ENCODE peak calls at places on chromosomes 16 and 17, in six cellular contexts. A, K, G, Z, B and S are unnamed samples.

GRCh38 chr17:2860045-2860444 is 63.8 kb downstream of the RAP1GAP2 start:
- DNase-seq in Z (no peak), K (no peak), G (no peak), A (no peak), B (no peak), S (no peak)

GRCh38 chr16:13038591-13038990 is 137.2 kb downstream of the SHISA9 start:
- DNase-seq in K (no peak), G (no peak), A (no peak), B (no peak), Z (no peak), S (no peak)

GRCh38 chr17:51263001-51263400 is 2.7 kb downstream of the UTP18 start:
- DNase-seq in Z (no peak), G (no peak), A (no peak), B (no peak), K (no peak), S (peak; percentile 83)

GRCh38 chr17:21218101-21218500 is 4.1 kb upstream of the TMEM11 start:
- DNase-seq in G (no peak), Z (no peak), K (no peak), B (no peak), A (no peak), S (no peak)

GRCh38 chr17:10579270-10579669 is 29.8 kb upstream of the MYH2 start:
- DNase-seq in B (no peak), A (no peak), K (no peak), G (no peak), Z (no peak), S (peak; percentile 67)

GRCh38 chr16:67235816-67236547 is 9.1 kb downstream of the TMEM208 start:
- DNase-seq in G (no peak), Z (no peak), K (no peak), A (peak; percentile 51), B (no peak), S (peak; percentile 54)

GRCh38 chr17:2274414-2274813 is 29.2 kb downstream of the SMG6 start:
- DNase-seq in B (no peak), G (no peak), Z (no peak), A (no peak), K (no peak), S (no peak)

GRCh38 chr17:17849863-17850373 is 13.1 kb upstream of the SREBF1 start:
- DNase-seq in Z (peak; percentile 44), B (no peak), K (no peak), A (peak; percentile 28), G (peak; percentile 55), S (no peak)

GRCh38 chr16:23597003-23597756 is 1.1 kb upstream of the NDUFAB1 start:
- DNase-seq in A (no peak), Z (no peak), K (no peak), G (peak; percentile 18), B (peak; percentile 13), S (no peak)

GRCh38 chr17:9432121-9432866 is 143.3 kb downstream of the STX8 start:
- DNase-seq in A (no peak), Z (no peak), K (no peak), B (no peak), G (no peak), S (no peak)

GRCh38 chr16:30018731-30019158 is 4.3 kb upstream of the C16orf92 start:
- DNase-seq in G (no peak), K (no peak), B (no peak), A (peak; percentile 1), Z (no peak), S (peak; percentile 79)

GRCh38 chr17:32859857-32860525 is 16.9 kb downstream of the MYO1D start:
- DNase-seq in B (no peak), A (no peak), K (no peak), G (no peak), Z (no peak), S (no peak)

GRCh38 chr17:21379080-21379711 is 3.0 kb downstream of the KCNJ12 start:
- DNase-seq in K (no peak), G (peak; percentile 84), B (peak; percentile 70), Z (no peak), A (peak; percentile 72), S (no peak)

GRCh38 chr16:48511071-48511540 is 98.9 kb downstream of the N4BP1 start:
- DNase-seq in G (no peak), B (no peak), K (peak; percentile 34), Z (no peak), A (no peak), S (peak; percentile 100)

GRCh38 chr16:397736-398332 is 835 bp downstream of the NME4 start:
- DNase-seq in B (peak; percentile 87), Z (no peak), A (peak; percentile 87), G (peak; percentile 81), K (no peak), S (no peak)

GRCh38 chr17:52157603-52158449 is 688 bp downstream of the CA10 start:
- DNase-seq in A (peak; percentile 66), Z (no peak), K (no peak), G (no peak), B (no peak), S (no peak)

GRCh38 chr16:80938035-80938927 is 68.4 kb downstream of the CMC2 start:
- DNase-seq in A (no peak), K (peak; percentile 91), B (peak; percentile 35), G (peak; percentile 15), Z (peak; percentile 7), S (peak; percentile 70)

GRCh38 chr16:7221157-7221556 is 111.5 kb upstream of the RBFOX1 start:
- DNase-seq in B (no peak), K (no peak), A (no peak), Z (no peak), G (no peak), S (no peak)

GRCh38 chr16:12067714-12068401 is 91.3 kb downstream of the SNX29 start:
- DNase-seq in Z (peak; percentile 55), A (no peak), B (peak; percentile 69), K (peak; percentile 78), G (peak; percentile 62), S (peak; percentile 59)

GRCh38 chr17:79984877-79985276 is 50.8 kb downstream of the TBC1D16 start:
- DNase-seq in A (peak; percentile 43), B (no peak), G (no peak), K (no peak), Z (no peak), S (no peak)
- H3K27ac ChIP-seq in A (no peak overlapping the region), B (no peak overlapping the region), G (no peak overlapping the region), K (no peak overlapping the region), Z (no peak overlapping the region), S (no peak overlapping the region)

DNA sequence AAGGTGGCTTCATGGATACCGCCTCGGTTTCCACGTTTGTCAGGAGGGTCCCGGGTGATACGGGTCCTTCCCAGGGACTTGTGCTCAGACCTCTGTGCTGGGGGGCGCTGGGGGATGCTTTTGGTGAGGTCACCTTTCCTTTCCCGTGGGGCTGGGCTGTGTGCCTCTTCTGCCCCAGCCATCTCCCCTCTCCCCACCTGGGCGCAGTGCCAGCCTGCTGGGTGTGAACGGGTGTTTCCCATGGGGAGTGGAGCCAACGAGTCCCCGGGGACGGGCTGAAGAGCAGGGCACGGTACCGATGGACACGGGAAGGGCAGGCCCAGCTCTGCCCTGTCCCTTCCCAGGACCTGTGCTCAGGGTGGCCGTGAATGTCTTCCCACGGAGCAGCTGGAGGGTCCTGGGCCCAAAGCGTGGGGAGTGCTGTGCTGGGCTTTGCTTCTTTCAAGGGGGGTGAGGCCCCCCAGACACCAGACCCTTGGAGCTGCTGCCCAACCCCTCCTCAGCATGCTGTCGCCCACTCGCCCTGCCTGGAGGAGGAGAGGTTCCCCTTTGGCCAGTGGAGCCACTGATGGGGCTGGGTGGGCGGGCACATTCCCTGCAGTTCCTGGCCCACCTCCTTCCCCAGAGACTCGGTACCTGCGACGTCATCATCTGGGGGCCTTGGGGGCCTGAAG is 15.5 kb downstream of the TELO2 start:
- DNase-seq in A (no peak), Z (no peak), K (no peak), G (no peak), B (no peak), S (no peak)
- TF ChIP-seq CTCF in A (no peak), Z (no peak), K (no peak), G (no peak), B (no peak), S (no peak)

GRCh38 chr17:35479271-35479670 is 30.7 kb upstream of the SLFN13 start:
- DNase-seq in Z (no peak), A (no peak), K (no peak), G (no peak), B (no peak), S (no peak)

GRCh38 chr17:35477248-35477647 is 28.7 kb upstream of the SLFN13 start:
- DNase-seq in G (no peak), K (no peak), B (no peak), Z (no peak), A (no peak), S (no peak)

DNA sequence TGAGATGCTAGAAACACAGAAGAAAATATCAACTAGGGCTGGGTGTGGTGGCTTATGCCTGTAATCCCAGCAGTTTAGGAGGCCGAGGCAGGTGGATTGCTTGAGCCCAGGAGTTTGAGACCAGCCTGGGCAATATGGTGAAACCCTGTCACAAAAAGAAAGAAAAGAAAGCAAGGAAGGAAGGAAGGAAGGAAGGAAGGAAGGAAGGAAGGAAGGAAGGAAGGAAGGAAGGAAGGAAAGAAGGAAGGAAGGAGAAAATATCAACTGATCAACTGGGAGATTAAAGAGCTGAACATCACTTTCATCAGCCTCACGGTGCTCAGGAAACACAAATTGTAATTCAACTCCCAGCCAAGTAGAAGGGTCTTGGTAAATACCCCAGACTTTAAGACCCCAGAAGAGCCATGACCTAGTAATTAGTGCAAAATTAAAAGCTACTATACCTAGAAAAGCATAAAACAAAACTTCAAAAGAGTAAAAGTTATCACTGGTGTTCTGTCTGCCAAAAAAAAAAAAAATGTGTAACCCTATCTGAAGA is 27.8 kb upstream of the SLFN13 start:
- DNase-seq in A (no peak), B (no peak), Z (no peak), G (no peak), K (no peak), S (no peak)
- H3K27ac ChIP-seq in A (no peak overlapping the region), B (no peak overlapping the region), Z (no peak overlapping the region), G (no peak overlapping the region), K (no peak overlapping the region), S (no peak overlapping the region)

GRCh38 chr17:76735586-76736348 is 1.4 kb downstream of the SRSF2 start:
- DNase-seq in A (no peak), Z (no peak), K (no peak), B (no peak), G (no peak), S (no peak)

GRCh38 chr17:76737676-76738467 is at the start of gene MFSD11:
- DNase-seq in B (peak; percentile 92), G (peak; percentile 93), K (peak; percentile 90), Z (peak; percentile 93), A (peak; percentile 98), S (peak; percentile 93)

GRCh38 chr17:76735006-76735405 is 2.1 kb downstream of the SRSF2 start:
- DNase-seq in B (no peak), K (no peak), G (no peak), A (no peak), Z (no peak), S (no peak)

GRCh38 chr17:76737082-76737675 is at the start of gene SRSF2:
- DNase-seq in B (peak; percentile 98), K (peak; percentile 97), G (peak; percentile 98), Z (peak; percentile 99), A (peak; percentile 99), S (peak; percentile 97)

DNA sequence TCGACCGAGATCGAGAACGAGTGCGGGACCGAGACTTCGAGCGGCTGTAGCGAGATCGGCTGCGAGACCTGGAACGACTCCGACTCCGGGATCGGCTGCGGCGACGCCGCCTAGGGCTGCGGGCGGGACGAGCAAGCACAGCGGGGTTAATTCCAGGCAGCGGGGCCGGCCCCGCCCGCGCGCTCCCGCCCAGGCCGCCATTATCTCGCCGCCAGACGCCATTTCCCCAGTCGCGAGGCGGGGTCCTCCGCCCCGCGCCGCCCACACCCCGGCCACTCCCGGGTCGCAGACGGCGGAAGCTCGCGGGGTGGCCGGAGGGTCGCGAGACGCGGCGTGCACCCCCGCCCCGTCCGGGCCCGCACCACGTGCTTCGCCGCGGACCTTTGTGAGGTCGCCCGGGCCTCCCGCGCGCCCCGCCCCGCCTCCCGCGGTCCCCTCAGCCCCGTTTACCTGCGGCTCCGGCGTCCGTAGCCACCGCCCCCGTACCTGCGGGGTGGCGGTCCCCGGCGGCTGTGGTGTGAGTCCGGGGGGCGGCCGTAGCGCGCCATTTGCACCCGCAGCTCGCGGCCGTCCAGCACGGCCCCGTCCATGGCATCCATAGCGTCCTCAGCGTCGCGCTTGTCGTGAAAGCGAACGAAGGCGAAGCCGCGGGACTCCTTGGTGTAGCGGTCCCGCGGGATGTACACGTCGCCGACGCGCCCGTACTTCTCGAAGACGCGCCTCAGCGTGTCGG is 616 bp downstream of the SRSF2 start:
- DNase-seq in B (peak; percentile 81), K (no peak), A (peak; percentile 94), Z (peak; percentile 56), G (peak; percentile 82), S (no peak)
- TF ChIP-seq CTCF in B (peak; percentile 41), K (peak; percentile 30), A (no peak), Z (no peak), G (peak; percentile 20), S (no peak)